ENCODE peak calls at places on chromosome X, in five cellular contexts. One of them, this sample, is unnamed.
A peak's percentile ranks its signal among the peaks of the same experiment; 100 is the strongest.

GRCh38 chrX:106670631-106671030 is 55.9 kb upstream of the RNF128 start:
- DNase-seq in fibroblast of lung: peak; percentile 8
- DNase-seq in tibial nerve: no peak
- DNase-seq in upper lobe of right lung: no peak
- DNase-seq in HepG2: no peak
- DNase-seq in this sample: no peak

GRCh38 chrX:64580035-64580434 is 184.8 kb upstream of the MTMR8 start:
- DNase-seq in fibroblast of lung: no peak
- DNase-seq in tibial nerve: no peak
- DNase-seq in upper lobe of right lung: no peak
- DNase-seq in HepG2: no peak
- DNase-seq in this sample: no peak

GRCh38 chrX:133698298-133698697 is 283.0 kb upstream of the GPC4 start:
- DNase-seq in fibroblast of lung: peak; percentile 58
- DNase-seq in tibial nerve: no peak
- DNase-seq in upper lobe of right lung: no peak
- DNase-seq in HepG2: no peak
- DNase-seq in this sample: no peak

GRCh38 chrX:2665387-2666304 is 25.4 kb upstream of the CD99 start:
- DNase-seq in fibroblast of lung: no peak
- DNase-seq in tibial nerve: no peak
- DNase-seq in upper lobe of right lung: no peak
- DNase-seq in HepG2: peak; percentile 34
- DNase-seq in this sample: no peak

GRCh38 chrX:79259073-79259689 is 108.0 kb downstream of the ITM2A start:
- DNase-seq in fibroblast of lung: no peak
- DNase-seq in tibial nerve: no peak
- DNase-seq in upper lobe of right lung: no peak
- DNase-seq in HepG2: no peak
- DNase-seq in this sample: no peak

GRCh38 chrX:153687121-153688039 is at the start of gene SLC6A8:
- DNase-seq in fibroblast of lung: peak; percentile 52
- DNase-seq in tibial nerve: peak; percentile 40
- DNase-seq in upper lobe of right lung: peak; percentile 80
- DNase-seq in HepG2: peak; percentile 31
- DNase-seq in this sample: peak; percentile 34

GRCh38 chrX:74788545-74789086 is 136.6 kb downstream of the NEXMIF start:
- DNase-seq in fibroblast of lung: no peak
- DNase-seq in tibial nerve: no peak
- DNase-seq in upper lobe of right lung: no peak
- DNase-seq in HepG2: no peak
- DNase-seq in this sample: no peak

GRCh38 chrX:69138512-69138911 is 26.7 kb downstream of the PJA1 start:
- DNase-seq in fibroblast of lung: no peak
- DNase-seq in tibial nerve: no peak
- DNase-seq in upper lobe of right lung: no peak
- DNase-seq in HepG2: no peak
- DNase-seq in this sample: no peak

GRCh38 chrX:103628386-103629290 is at the start of gene TCEAL1:
- DNase-seq in fibroblast of lung: peak; percentile 45
- DNase-seq in tibial nerve: peak; percentile 60
- DNase-seq in upper lobe of right lung: peak; percentile 80
- DNase-seq in HepG2: peak; percentile 61
- DNase-seq in this sample: peak; percentile 35

GRCh38 chrX:13110427-13111324 is 66.3 kb upstream of the FAM9C start:
- DNase-seq in fibroblast of lung: peak; percentile 95
- DNase-seq in tibial nerve: peak; percentile 63
- DNase-seq in upper lobe of right lung: no peak
- DNase-seq in HepG2: no peak
- DNase-seq in this sample: no peak

GRCh38 chrX:30301977-30302376 is 7.2 kb downstream of the NR0B1 start:
- DNase-seq in fibroblast of lung: peak; percentile 53
- DNase-seq in tibial nerve: no peak
- DNase-seq in upper lobe of right lung: no peak
- DNase-seq in HepG2: no peak
- DNase-seq in this sample: no peak

GRCh38 chrX:53166103-53166502 is 58.9 kb downstream of the KDM5C start:
- DNase-seq in fibroblast of lung: no peak
- DNase-seq in tibial nerve: no peak
- DNase-seq in upper lobe of right lung: no peak
- DNase-seq in HepG2: no peak
- DNase-seq in this sample: no peak

DNA sequence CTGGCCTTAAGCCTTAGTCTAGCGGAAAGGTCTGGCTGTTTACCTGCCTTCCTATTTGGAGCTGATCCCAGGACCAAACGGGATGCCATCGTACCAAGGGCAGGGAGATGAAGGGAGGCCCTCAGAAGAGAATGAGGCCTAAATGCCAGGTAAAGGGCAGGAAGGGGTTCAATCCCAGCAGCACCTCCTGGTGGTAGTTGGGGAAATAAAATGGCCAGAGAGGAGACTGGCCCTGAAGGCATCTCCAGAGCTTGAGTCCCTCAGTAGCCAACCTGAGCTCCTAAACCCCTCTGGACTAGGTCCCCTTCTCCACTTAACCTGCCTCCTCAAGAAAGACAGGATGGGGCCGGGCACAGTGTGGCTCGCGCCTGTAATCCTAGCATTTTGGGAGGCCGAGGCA is 53.7 kb downstream of the KDM5C start:
- DNase-seq in fibroblast of lung: no peak
- DNase-seq in tibial nerve: no peak
- DNase-seq in upper lobe of right lung: no peak
- DNase-seq in HepG2: no peak
- DNase-seq in this sample: no peak
- TF ChIP-seq CTCF in fibroblast of lung: no peak
- TF ChIP-seq CTCF in tibial nerve: no peak
- TF ChIP-seq CTCF in upper lobe of right lung: no peak
- TF ChIP-seq CTCF in HepG2: peak; percentile 25
- TF ChIP-seq CTCF in this sample: no peak

GRCh38 chrX:117839544-117839943 is 277.1 kb downstream of the KLHL13 start:
- DNase-seq in fibroblast of lung: no peak
- DNase-seq in tibial nerve: no peak
- DNase-seq in upper lobe of right lung: no peak
- DNase-seq in HepG2: no peak
- DNase-seq in this sample: no peak
- TF ChIP-seq CTCF in fibroblast of lung: no peak
- TF ChIP-seq CTCF in tibial nerve: no peak
- TF ChIP-seq CTCF in upper lobe of right lung: no peak
- TF ChIP-seq CTCF in HepG2: no peak
- TF ChIP-seq CTCF in this sample: no peak

GRCh38 chrX:41923925-41924693 is 755 bp upstream of the CASK start:
- DNase-seq in fibroblast of lung: peak; percentile 35
- DNase-seq in tibial nerve: peak; percentile 4
- DNase-seq in upper lobe of right lung: no peak
- DNase-seq in HepG2: no peak
- DNase-seq in this sample: no peak
- TF ChIP-seq CTCF in fibroblast of lung: no peak
- TF ChIP-seq CTCF in tibial nerve: no peak
- TF ChIP-seq CTCF in upper lobe of right lung: no peak
- TF ChIP-seq CTCF in HepG2: no peak
- TF ChIP-seq CTCF in this sample: no peak

DNA sequence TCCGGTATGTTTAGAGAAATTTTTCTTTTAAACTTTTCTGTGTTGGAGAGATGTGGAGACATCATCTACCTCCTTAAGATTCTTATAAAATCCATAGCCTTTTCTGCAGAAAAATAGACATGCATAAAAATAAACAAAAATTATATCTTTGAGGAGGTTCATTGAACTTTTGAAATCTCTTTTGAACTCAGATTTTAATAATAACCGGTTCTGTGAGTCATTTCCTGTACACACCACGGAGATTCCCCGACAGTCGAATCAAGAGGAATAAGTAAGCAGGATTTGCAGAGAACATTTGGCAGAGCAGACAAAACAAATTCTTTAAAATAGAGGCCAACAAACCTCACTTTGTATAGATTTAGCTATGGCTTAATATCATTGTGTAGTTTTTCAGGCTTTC is 918.7 kb upstream of the POU3F4 start:
- DNase-seq in fibroblast of lung: peak; percentile 37
- DNase-seq in tibial nerve: no peak
- DNase-seq in upper lobe of right lung: no peak
- DNase-seq in HepG2: no peak
- DNase-seq in this sample: no peak
- TF ChIP-seq CTCF in fibroblast of lung: no peak
- TF ChIP-seq CTCF in tibial nerve: no peak
- TF ChIP-seq CTCF in upper lobe of right lung: no peak
- TF ChIP-seq CTCF in HepG2: no peak
- TF ChIP-seq CTCF in this sample: no peak

GRCh38 chrX:155857561-155857960 is 23.6 kb upstream of the VAMP7 start:
- DNase-seq in fibroblast of lung: peak; percentile 9
- DNase-seq in tibial nerve: no peak
- DNase-seq in upper lobe of right lung: no peak
- DNase-seq in HepG2: no peak
- DNase-seq in this sample: no peak
- TF ChIP-seq CTCF in fibroblast of lung: peak; percentile 11
- TF ChIP-seq CTCF in tibial nerve: no peak
- TF ChIP-seq CTCF in upper lobe of right lung: peak; percentile 14
- TF ChIP-seq CTCF in HepG2: peak; percentile 43
- TF ChIP-seq CTCF in this sample: no peak

GRCh38 chrX:108947205-108947604 is 210.8 kb upstream of the IRS4 start:
- DNase-seq in fibroblast of lung: no peak
- DNase-seq in tibial nerve: no peak
- DNase-seq in upper lobe of right lung: no peak
- DNase-seq in HepG2: no peak
- DNase-seq in this sample: no peak

GRCh38 chrX:108946531-108946930 is 210.2 kb upstream of the IRS4 start:
- DNase-seq in fibroblast of lung: no peak
- DNase-seq in tibial nerve: no peak
- DNase-seq in upper lobe of right lung: no peak
- DNase-seq in HepG2: no peak
- DNase-seq in this sample: no peak

DNA sequence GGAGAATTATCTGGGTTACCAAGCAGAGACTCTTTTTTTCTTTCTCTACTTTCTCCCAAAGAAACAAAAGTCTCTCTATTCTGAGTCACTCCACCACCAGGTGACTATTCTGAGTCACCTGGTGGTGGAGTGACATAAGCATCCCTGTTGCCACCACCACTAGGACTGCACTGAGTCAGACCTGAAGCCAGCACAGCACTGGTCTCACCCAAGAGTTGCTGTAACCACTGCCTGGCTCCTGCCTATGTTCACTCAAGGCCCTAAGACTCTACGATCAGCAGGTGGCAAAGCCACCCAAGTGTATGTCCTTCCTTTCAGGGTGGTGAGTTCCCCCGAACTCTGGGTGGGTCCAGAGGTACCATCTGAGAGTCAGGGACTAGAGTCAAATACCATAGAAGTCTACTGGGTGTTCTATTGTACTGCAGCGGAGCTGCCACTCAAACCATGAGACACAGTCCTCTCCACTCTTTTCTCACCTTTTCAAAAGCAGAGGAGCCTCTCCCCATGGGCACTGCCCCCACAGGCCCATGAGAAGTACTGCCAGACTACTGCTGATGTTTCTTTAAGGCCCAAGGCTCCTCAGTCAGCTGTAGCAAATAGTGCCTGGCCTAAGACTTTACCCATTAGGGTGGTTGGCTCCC is 209.6 kb upstream of the IRS4 start:
- DNase-seq in fibroblast of lung: no peak
- DNase-seq in tibial nerve: no peak
- DNase-seq in upper lobe of right lung: no peak
- DNase-seq in HepG2: no peak
- DNase-seq in this sample: no peak
- TF ChIP-seq CTCF in fibroblast of lung: no peak
- TF ChIP-seq CTCF in tibial nerve: no peak
- TF ChIP-seq CTCF in upper lobe of right lung: no peak
- TF ChIP-seq CTCF in HepG2: no peak
- TF ChIP-seq CTCF in this sample: no peak

GRCh38 chrX:41761169-41761568 is 37.2 kb downstream of the GPR82 start:
- DNase-seq in fibroblast of lung: no peak
- DNase-seq in tibial nerve: no peak
- DNase-seq in upper lobe of right lung: no peak
- DNase-seq in HepG2: no peak
- DNase-seq in this sample: no peak

GRCh38 chrX:41761702-41762101 is 37.7 kb downstream of the GPR82 start:
- DNase-seq in fibroblast of lung: no peak
- DNase-seq in tibial nerve: no peak
- DNase-seq in upper lobe of right lung: no peak
- DNase-seq in HepG2: no peak
- DNase-seq in this sample: no peak

GRCh38 chrX:41758391-41758790 is 34.4 kb downstream of the GPR82 start:
- DNase-seq in fibroblast of lung: no peak
- DNase-seq in tibial nerve: no peak
- DNase-seq in upper lobe of right lung: no peak
- DNase-seq in HepG2: no peak
- DNase-seq in this sample: no peak

DNA sequence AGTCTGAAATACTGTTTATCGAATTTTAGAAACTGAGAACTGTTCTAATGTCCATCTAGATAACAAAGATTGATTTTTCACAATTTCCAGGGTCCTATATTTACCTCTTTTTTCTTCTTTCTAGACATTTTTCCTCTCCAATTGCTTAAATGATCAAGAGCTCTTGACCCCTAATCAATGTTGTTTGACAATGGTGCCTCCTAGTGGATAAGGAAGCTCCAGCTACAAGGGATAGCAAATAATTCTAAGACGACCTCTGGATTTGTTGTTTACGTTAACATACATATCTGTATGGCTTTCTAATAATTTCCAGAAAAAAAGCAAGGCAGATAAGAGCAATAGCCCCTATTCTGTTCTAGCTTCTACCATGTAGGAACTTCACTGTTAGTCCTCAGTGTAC is 35.8 kb downstream of the GPR82 start:
- DNase-seq in fibroblast of lung: peak; percentile 67
- DNase-seq in tibial nerve: no peak
- DNase-seq in upper lobe of right lung: no peak
- DNase-seq in HepG2: peak; percentile 4
- DNase-seq in this sample: no peak
- TF ChIP-seq CTCF in fibroblast of lung: peak; percentile 58
- TF ChIP-seq CTCF in tibial nerve: peak; percentile 27
- TF ChIP-seq CTCF in upper lobe of right lung: peak; percentile 43
- TF ChIP-seq CTCF in HepG2: peak; percentile 51
- TF ChIP-seq CTCF in this sample: no peak

DNA sequence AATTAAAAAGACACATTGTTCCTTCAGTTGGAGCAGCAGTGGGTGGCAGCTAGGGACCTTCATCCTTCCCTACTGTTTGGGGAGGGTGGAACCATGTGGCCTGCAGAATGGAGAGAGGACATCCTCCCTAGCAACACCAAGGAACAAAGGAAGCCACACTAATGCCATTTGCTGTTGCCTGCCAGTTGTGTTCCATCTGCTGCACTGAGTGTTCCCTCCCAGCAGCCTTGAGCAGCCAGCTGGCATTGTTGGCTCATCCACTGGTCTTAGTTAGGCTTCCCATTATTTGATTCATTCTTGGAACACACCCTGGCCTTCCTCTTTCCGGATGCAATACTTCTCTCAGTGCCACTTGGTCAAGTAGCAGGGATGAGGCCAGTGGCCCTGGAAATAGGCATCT is 25.0 kb upstream of the HMGB3 start:
- DNase-seq in fibroblast of lung: no peak
- DNase-seq in tibial nerve: no peak
- DNase-seq in upper lobe of right lung: no peak
- DNase-seq in HepG2: no peak
- DNase-seq in this sample: no peak
- TF ChIP-seq CTCF in fibroblast of lung: no peak
- TF ChIP-seq CTCF in tibial nerve: no peak
- TF ChIP-seq CTCF in upper lobe of right lung: no peak
- TF ChIP-seq CTCF in HepG2: no peak
- TF ChIP-seq CTCF in this sample: no peak

This sample was measured in omental fat pad.